ENCODE peak calls at places on chromosomes 7 and 10, in six cellular contexts. H is IMR-90, L is H9, X is H1, U is neuronal stem cell, I is mesenchymal stem cell. D is an unnamed sample.

GRCh38 chr10:2120781-2121180 is 383.5 kb upstream of the ADARB2 start:
- DNase-seq in H (no peak), L (no peak), X (no peak), U (no peak), I (no peak), D (no peak)

GRCh38 chr7:71843677-71844076 is 568.5 kb downstream of the CALN1 start:
- DNase-seq in H (no peak), L (no peak), X (no peak), U (no peak), I (no peak), D (peak; percentile 20)

GRCh38 chr7:134777470-134777869 is 2.0 kb upstream of the CALD1 start:
- DNase-seq in H (peak; percentile 62), L (no peak), X (no peak), U (no peak), I (peak; percentile 75), D (no peak)

GRCh38 chr10:51706225-51706624 is 6.8 kb upstream of the CSTF2T start:
- DNase-seq in H (peak; percentile 84), L (no peak), X (no peak), U (no peak), I (no peak), D (no peak)

GRCh38 chr7:87316097-87316700 is 29.3 kb upstream of the CROT start:
- DNase-seq in H (no peak), L (no peak), X (no peak), U (no peak), I (no peak), D (no peak)

GRCh38 chr7:135799881-135800280 is 51.3 kb upstream of the FAM180A start:
- DNase-seq in H (no peak), L (no peak), X (no peak), U (no peak), I (no peak), D (peak; percentile 6)

GRCh38 chr10:95517536-95518454 is 43.4 kb downstream of the SORBS1 start:
- DNase-seq in H (peak; percentile 17), L (no peak), X (no peak), U (no peak), I (peak; percentile 29), D (no peak)

GRCh38 chr10:132476146-132477065 is 61.2 kb upstream of the INPP5A start:
- DNase-seq in H (no peak), L (no peak), X (no peak), U (no peak), I (no peak), D (no peak)

GRCh38 chr7:148773344-148773743 is 74.6 kb downstream of the CUL1 start:
- DNase-seq in H (no peak), L (no peak), X (no peak), U (no peak), I (peak; percentile 58), D (peak; percentile 63)

GRCh38 chr10:72263613-72264241 is 10.0 kb upstream of the DDIT4 start:
- DNase-seq in H (no peak), L (no peak), X (no peak), U (no peak), I (no peak), D (no peak)

GRCh38 chr10:109981641-109982040 is 26.1 kb upstream of the ADD3 start:
- DNase-seq in H (no peak), L (no peak), X (no peak), U (no peak), I (no peak), D (no peak)

GRCh38 chr7:21507627-21508343 is 35.1 kb upstream of the DNAH11 start:
- DNase-seq in H (peak; percentile 42), L (peak; percentile 44), X (peak; percentile 78), U (peak; percentile 5), I (peak; percentile 54), D (peak; percentile 65)

GRCh38 chr7:13181221-13181620 is 493.8 kb downstream of the ARL4A start:
- DNase-seq in H (peak; percentile 16), L (no peak), X (no peak), U (peak; percentile 24), I (no peak), D (no peak)

GRCh38 chr10:105063796-105064195 is 422.7 kb downstream of the SORCS3 start:
- DNase-seq in H (no peak), L (peak; percentile 71), X (peak; percentile 71), U (peak; percentile 48), I (no peak), D (peak; percentile 83)

GRCh38 chr10:585502-585901 is 104.0 kb downstream of the DIP2C start:
- DNase-seq in H (no peak), L (no peak), X (no peak), U (no peak), I (no peak), D (peak; percentile 44)

DNA sequence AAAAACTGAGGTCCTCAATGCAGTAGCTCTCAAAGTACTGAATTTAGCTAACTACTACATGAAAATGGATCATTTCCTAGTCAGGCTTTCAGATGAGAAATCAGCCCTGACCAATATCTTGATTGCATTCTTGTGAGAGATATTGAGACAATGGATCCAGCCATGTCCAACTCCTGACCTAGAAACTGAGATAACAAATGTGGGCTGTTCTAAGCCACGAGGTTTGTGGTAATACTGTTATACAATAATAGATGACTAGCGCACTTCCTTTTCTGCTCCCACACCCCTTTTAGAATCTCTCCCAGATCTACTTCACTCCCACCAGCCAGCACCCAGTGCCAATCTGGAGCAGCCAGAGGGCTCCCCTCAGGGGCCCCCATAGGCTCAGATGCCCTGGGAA is 209.3 kb upstream of the KMT2E start:
- DNase-seq in H (no peak), L (no peak), X (no peak), U (no peak), I (no peak), D (no peak)
- H2BK15ac ChIP-seq in H (no peak overlapping the region), L (no peak overlapping the region), X (no peak overlapping the region), U (no peak overlapping the region), I (no peak overlapping the region), D (no peak overlapping the region)

DNA sequence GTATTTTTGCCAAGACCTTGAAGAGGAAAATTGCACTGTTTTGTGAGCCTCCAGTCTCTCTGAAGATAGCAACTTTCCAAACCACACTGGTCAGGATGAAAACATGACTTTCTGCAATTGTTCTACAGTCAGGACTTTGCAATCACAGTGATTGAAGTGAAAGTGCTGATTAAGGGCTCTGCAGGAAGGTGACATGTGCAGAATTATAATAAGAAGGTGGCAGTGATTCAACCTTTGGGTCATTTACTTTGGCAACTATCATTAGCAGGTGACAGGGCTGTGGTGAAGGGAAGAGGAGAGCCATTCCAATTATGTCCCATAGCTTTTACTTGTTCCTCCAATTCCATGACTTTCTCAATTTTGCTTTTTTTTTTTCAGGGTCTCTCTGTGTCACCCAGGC is 350.0 kb upstream of the FZD8 start:
- DNase-seq in H (no peak), L (no peak), X (no peak), U (no peak), I (no peak), D (no peak)
- H2BK15ac ChIP-seq in H (no peak overlapping the region), L (no peak overlapping the region), X (no peak overlapping the region), U (no peak overlapping the region), I (no peak overlapping the region), D (no peak overlapping the region)

DNA sequence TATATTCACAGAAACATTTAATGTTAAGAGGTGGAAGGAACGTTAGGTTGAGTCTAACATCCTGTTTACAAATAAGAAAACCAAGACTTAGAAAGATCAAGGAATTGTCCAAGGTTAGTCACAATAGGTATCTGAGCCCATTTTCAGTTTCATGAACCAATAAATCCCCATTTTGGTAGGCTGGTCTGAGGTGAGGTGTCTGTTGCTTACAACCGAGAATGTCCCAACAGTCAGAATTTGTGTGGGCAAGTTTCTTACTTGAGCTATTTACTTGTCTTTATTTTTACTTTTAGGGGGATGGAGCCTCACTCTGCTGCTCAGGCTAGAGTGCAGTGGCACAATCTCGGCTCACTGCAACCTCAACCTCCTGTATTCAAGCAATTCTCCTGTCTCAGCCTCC is 23.6 kb downstream of the PANK1 start:
- DNase-seq in H (no peak), L (no peak), X (no peak), U (no peak), I (no peak), D (no peak)
- H2BK15ac ChIP-seq in H (no peak overlapping the region), L (no peak overlapping the region), X (no peak overlapping the region), U (no peak overlapping the region), I (no peak overlapping the region), D (no peak overlapping the region)

GRCh38 chr7:157984914-157985163 is 602.8 kb downstream of the PTPRN2 start:
- DNase-seq in H (no peak), L (no peak), X (no peak), U (no peak), I (no peak), D (no peak)
- H2BK15ac ChIP-seq in H (no peak overlapping the region), L (no peak overlapping the region), X (no peak overlapping the region), U (no peak overlapping the region), I (no peak overlapping the region), D (no peak overlapping the region)

GRCh38 chr7:155962191-155962967 is 150.1 kb upstream of the SHH start:
- DNase-seq in H (peak; percentile 77), L (no peak), X (peak; percentile 11), U (no peak), I (peak; percentile 60), D (no peak)
- H2BK15ac ChIP-seq in H (peak overlapping the region; percentile 56), L (no peak overlapping the region), X (no peak overlapping the region), U (no peak overlapping the region), I (no peak overlapping the region), D (no peak overlapping the region)

GRCh38 chr7:1421020-1421790 is 38.1 kb downstream of the MICALL2 start:
- DNase-seq in H (no peak), L (no peak), X (no peak), U (no peak), I (no peak), D (no peak)
- H2BK15ac ChIP-seq in H (no peak overlapping the region), L (no peak overlapping the region), X (no peak overlapping the region), U (peak overlapping the region; percentile 92), I (no peak overlapping the region), D (no peak overlapping the region)

GRCh38 chr10:10513067-10513466 is 504.6 kb upstream of the CELF2 start:
- DNase-seq in H (no peak), L (no peak), X (no peak), U (no peak), I (no peak), D (no peak)
- H2BK15ac ChIP-seq in H (no peak overlapping the region), L (no peak overlapping the region), X (no peak overlapping the region), U (no peak overlapping the region), I (no peak overlapping the region), D (no peak overlapping the region)

GRCh38 chr7:74573499-74573898 is 84.0 kb upstream of the GTF2I start:
- DNase-seq in H (no peak), L (no peak), X (no peak), U (no peak), I (no peak), D (no peak)

GRCh38 chr7:74569501-74570075 is 87.9 kb upstream of the GTF2I start:
- DNase-seq in H (no peak), L (no peak), X (no peak), U (no peak), I (no peak), D (no peak)

GRCh38 chr7:74572301-74573090 is 85.0 kb upstream of the GTF2I start:
- DNase-seq in H (no peak), L (no peak), X (no peak), U (no peak), I (no peak), D (peak; percentile 67)

GRCh38 chr7:74568658-74569057 is 88.9 kb upstream of the GTF2I start:
- DNase-seq in H (no peak), L (no peak), X (no peak), U (no peak), I (peak; percentile 38), D (no peak)

GRCh38 chr7:74570533-74571156 is 86.9 kb upstream of the GTF2I start:
- DNase-seq in H (no peak), L (no peak), X (no peak), U (no peak), I (no peak), D (no peak)
- H2BK15ac ChIP-seq in H (no peak overlapping the region), L (no peak overlapping the region), X (no peak overlapping the region), U (no peak overlapping the region), I (no peak overlapping the region), D (no peak overlapping the region)

GRCh38 chr7:155459867-155460461 is 2.0 kb downstream of the EN2 start:
- DNase-seq in H (no peak), L (no peak), X (no peak), U (no peak), I (no peak), D (no peak)
- H2BK15ac ChIP-seq in H (no peak overlapping the region), L (no peak overlapping the region), X (no peak overlapping the region), U (no peak overlapping the region), I (no peak overlapping the region), D (no peak overlapping the region)

D was measured in mesendoderm.